ENCODE peak calls at places on chromosomes 7 and 10, in nine cellular contexts. One of them, this sample, is unnamed.

GRCh38 chr10:99232357-99232999 is 3.2 kb downstream of the HPSE2 start:
- DNase-seq in Panc1: no peak
- DNase-seq in WTC11: peak
- DNase-seq in AG04450: no peak
- DNase-seq in RWPE1: no peak
- DNase-seq in upper lobe of left lung: no peak
- DNase-seq in GM20000: peak
- DNase-seq in heart right ventricle: no peak
- DNase-seq in left lung: no peak
- DNase-seq in this sample: no peak

GRCh38 chr10:116385994-116386809 is 41.4 kb upstream of the PNLIPRP3 start:
- DNase-seq in Panc1: peak
- DNase-seq in WTC11: no peak
- DNase-seq in AG04450: no peak
- DNase-seq in RWPE1: peak
- DNase-seq in upper lobe of left lung: no peak
- DNase-seq in GM20000: no peak
- DNase-seq in heart right ventricle: no peak
- DNase-seq in left lung: no peak
- DNase-seq in this sample: no peak

GRCh38 chr10:132706701-132707100 is 79.2 kb downstream of the NKX6-2 start:
- DNase-seq in Panc1: no peak
- DNase-seq in WTC11: peak
- DNase-seq in AG04450: no peak
- DNase-seq in RWPE1: no peak
- DNase-seq in upper lobe of left lung: no peak
- DNase-seq in GM20000: no peak
- DNase-seq in heart right ventricle: peak
- DNase-seq in left lung: no peak
- DNase-seq in this sample: no peak

GRCh38 chr7:24907311-24907886 is 72.6 kb downstream of the OSBPL3 start:
- DNase-seq in Panc1: peak
- DNase-seq in WTC11: no peak
- DNase-seq in AG04450: no peak
- DNase-seq in RWPE1: peak
- DNase-seq in upper lobe of left lung: no peak
- DNase-seq in GM20000: no peak
- DNase-seq in heart right ventricle: no peak
- DNase-seq in left lung: no peak
- DNase-seq in this sample: no peak

GRCh38 chr10:49359349-49360231 is 36.3 kb downstream of the DRGX start:
- DNase-seq in Panc1: no peak
- DNase-seq in WTC11: peak
- DNase-seq in AG04450: no peak
- DNase-seq in RWPE1: no peak
- DNase-seq in upper lobe of left lung: no peak
- DNase-seq in GM20000: no peak
- DNase-seq in heart right ventricle: peak
- DNase-seq in left lung: no peak
- DNase-seq in this sample: no peak

GRCh38 chr7:128431221-128431620 is 21.4 kb upstream of the IMPDH1 start:
- DNase-seq in Panc1: no peak
- DNase-seq in WTC11: peak
- DNase-seq in AG04450: no peak
- DNase-seq in RWPE1: no peak
- DNase-seq in upper lobe of left lung: peak
- DNase-seq in GM20000: no peak
- DNase-seq in heart right ventricle: no peak
- DNase-seq in left lung: no peak
- DNase-seq in this sample: no peak

GRCh38 chr7:70143089-70144044 is 545.1 kb downstream of the AUTS2 start:
- DNase-seq in Panc1: no peak
- DNase-seq in WTC11: no peak
- DNase-seq in AG04450: no peak
- DNase-seq in RWPE1: no peak
- DNase-seq in upper lobe of left lung: no peak
- DNase-seq in GM20000: no peak
- DNase-seq in heart right ventricle: no peak
- DNase-seq in left lung: no peak
- DNase-seq in this sample: no peak

GRCh38 chr10:117318909-117319308 is 56.3 kb downstream of the PDZD8 start:
- DNase-seq in Panc1: no peak
- DNase-seq in WTC11: no peak
- DNase-seq in AG04450: no peak
- DNase-seq in RWPE1: peak
- DNase-seq in upper lobe of left lung: no peak
- DNase-seq in GM20000: no peak
- DNase-seq in heart right ventricle: no peak
- DNase-seq in left lung: no peak
- DNase-seq in this sample: no peak

GRCh38 chr7:136074840-136075239 is 97.7 kb upstream of the MTPN start:
- DNase-seq in Panc1: no peak
- DNase-seq in WTC11: no peak
- DNase-seq in AG04450: no peak
- DNase-seq in RWPE1: no peak
- DNase-seq in upper lobe of left lung: no peak
- DNase-seq in GM20000: no peak
- DNase-seq in heart right ventricle: no peak
- DNase-seq in left lung: no peak
- DNase-seq in this sample: no peak

GRCh38 chr7:24842449-24843241 is 85.4 kb upstream of the GSDME start:
- DNase-seq in Panc1: no peak
- DNase-seq in WTC11: no peak
- DNase-seq in AG04450: no peak
- DNase-seq in RWPE1: no peak
- DNase-seq in upper lobe of left lung: no peak
- DNase-seq in GM20000: peak
- DNase-seq in heart right ventricle: no peak
- DNase-seq in left lung: no peak
- DNase-seq in this sample: no peak

GRCh38 chr7:76047305-76047810 is 442 bp downstream of the STYXL1 start:
- DNase-seq in Panc1: no peak
- DNase-seq in WTC11: no peak
- DNase-seq in AG04450: no peak
- DNase-seq in RWPE1: peak
- DNase-seq in upper lobe of left lung: no peak
- DNase-seq in GM20000: peak
- DNase-seq in heart right ventricle: no peak
- DNase-seq in left lung: no peak
- DNase-seq in this sample: no peak

GRCh38 chr10:51000976-51001375 is 73.3 kb upstream of the PRKG1 start:
- DNase-seq in Panc1: no peak
- DNase-seq in WTC11: no peak
- DNase-seq in AG04450: no peak
- DNase-seq in RWPE1: no peak
- DNase-seq in upper lobe of left lung: no peak
- DNase-seq in GM20000: no peak
- DNase-seq in heart right ventricle: no peak
- DNase-seq in left lung: no peak
- DNase-seq in this sample: no peak

GRCh38 chr7:2398506-2398905 is 4.9 kb upstream of the CHST12 start:
- DNase-seq in Panc1: no peak
- DNase-seq in WTC11: no peak
- DNase-seq in AG04450: no peak
- DNase-seq in RWPE1: no peak
- DNase-seq in upper lobe of left lung: no peak
- DNase-seq in GM20000: no peak
- DNase-seq in heart right ventricle: no peak
- DNase-seq in left lung: no peak
- DNase-seq in this sample: no peak

GRCh38 chr7:101733713-101734475 is 83.5 kb upstream of the CUX1 start:
- DNase-seq in Panc1: no peak
- DNase-seq in WTC11: peak
- DNase-seq in AG04450: no peak
- DNase-seq in RWPE1: no peak
- DNase-seq in upper lobe of left lung: peak
- DNase-seq in GM20000: peak
- DNase-seq in heart right ventricle: peak
- DNase-seq in left lung: peak
- DNase-seq in this sample: no peak

GRCh38 chr7:2272031-2272430 is 30.0 kb downstream of the NUDT1 start:
- DNase-seq in Panc1: no peak
- DNase-seq in WTC11: no peak
- DNase-seq in AG04450: no peak
- DNase-seq in RWPE1: no peak
- DNase-seq in upper lobe of left lung: no peak
- DNase-seq in GM20000: no peak
- DNase-seq in heart right ventricle: no peak
- DNase-seq in left lung: no peak
- DNase-seq in this sample: no peak

GRCh38 chr7:156656598-156656997 is 16.0 kb downstream of the RNF32 start:
- DNase-seq in Panc1: no peak
- DNase-seq in WTC11: no peak
- DNase-seq in AG04450: no peak
- DNase-seq in RWPE1: no peak
- DNase-seq in upper lobe of left lung: no peak
- DNase-seq in GM20000: no peak
- DNase-seq in heart right ventricle: no peak
- DNase-seq in left lung: no peak
- DNase-seq in this sample: no peak

GRCh38 chr7:90458104-90458503 is 11.3 kb upstream of the PTTG1IP2 start:
- DNase-seq in Panc1: no peak
- DNase-seq in WTC11: no peak
- DNase-seq in AG04450: no peak
- DNase-seq in RWPE1: no peak
- DNase-seq in upper lobe of left lung: no peak
- DNase-seq in GM20000: no peak
- DNase-seq in heart right ventricle: no peak
- DNase-seq in left lung: no peak
- DNase-seq in this sample: no peak

DNA sequence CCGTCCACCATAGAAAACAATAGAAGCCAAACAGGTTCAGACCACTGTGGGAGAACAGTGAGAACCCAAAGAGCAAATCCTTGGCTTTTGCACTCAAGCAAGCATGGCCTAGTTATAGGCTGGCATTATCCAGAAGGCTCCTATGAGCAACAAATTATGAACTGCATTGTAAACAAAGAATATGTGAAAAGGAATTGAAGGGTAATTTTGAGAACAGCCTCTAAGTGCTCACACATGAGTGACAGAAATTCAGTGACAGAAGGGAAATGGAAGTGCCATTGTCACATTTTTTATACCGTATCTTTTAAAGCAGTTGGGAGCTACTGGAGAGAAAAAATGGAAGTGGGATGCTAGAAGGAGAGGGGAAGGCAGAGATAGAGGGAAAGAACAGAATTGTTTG is 114.2 kb downstream of the MACC1 start:
- DNase-seq in Panc1: no peak
- DNase-seq in WTC11: no peak
- DNase-seq in AG04450: no peak
- DNase-seq in RWPE1: no peak
- DNase-seq in upper lobe of left lung: no peak
- DNase-seq in GM20000: no peak
- DNase-seq in heart right ventricle: no peak
- DNase-seq in left lung: no peak
- DNase-seq in this sample: no peak
- TF ChIP-seq CTCF in Panc1: no peak
- TF ChIP-seq CTCF in WTC11: no peak
- TF ChIP-seq CTCF in AG04450: no peak
- TF ChIP-seq CTCF in RWPE1: no peak
- TF ChIP-seq CTCF in upper lobe of left lung: no peak
- TF ChIP-seq CTCF in GM20000: no peak
- TF ChIP-seq CTCF in heart right ventricle: no peak
- TF ChIP-seq CTCF in left lung: no peak
- TF ChIP-seq CTCF in this sample: no peak

GRCh38 chr7:46131916-46132795 is 211.1 kb upstream of the IGFBP3 start:
- DNase-seq in Panc1: no peak
- DNase-seq in WTC11: peak
- DNase-seq in AG04450: no peak
- DNase-seq in RWPE1: no peak
- DNase-seq in upper lobe of left lung: no peak
- DNase-seq in GM20000: no peak
- DNase-seq in heart right ventricle: no peak
- DNase-seq in left lung: no peak
- DNase-seq in this sample: no peak
- TF ChIP-seq CTCF in Panc1: peak
- TF ChIP-seq CTCF in WTC11: no peak
- TF ChIP-seq CTCF in AG04450: peak
- TF ChIP-seq CTCF in RWPE1: no peak
- TF ChIP-seq CTCF in upper lobe of left lung: no peak
- TF ChIP-seq CTCF in GM20000: no peak
- TF ChIP-seq CTCF in heart right ventricle: peak
- TF ChIP-seq CTCF in left lung: no peak
- TF ChIP-seq CTCF in this sample: no peak

DNA sequence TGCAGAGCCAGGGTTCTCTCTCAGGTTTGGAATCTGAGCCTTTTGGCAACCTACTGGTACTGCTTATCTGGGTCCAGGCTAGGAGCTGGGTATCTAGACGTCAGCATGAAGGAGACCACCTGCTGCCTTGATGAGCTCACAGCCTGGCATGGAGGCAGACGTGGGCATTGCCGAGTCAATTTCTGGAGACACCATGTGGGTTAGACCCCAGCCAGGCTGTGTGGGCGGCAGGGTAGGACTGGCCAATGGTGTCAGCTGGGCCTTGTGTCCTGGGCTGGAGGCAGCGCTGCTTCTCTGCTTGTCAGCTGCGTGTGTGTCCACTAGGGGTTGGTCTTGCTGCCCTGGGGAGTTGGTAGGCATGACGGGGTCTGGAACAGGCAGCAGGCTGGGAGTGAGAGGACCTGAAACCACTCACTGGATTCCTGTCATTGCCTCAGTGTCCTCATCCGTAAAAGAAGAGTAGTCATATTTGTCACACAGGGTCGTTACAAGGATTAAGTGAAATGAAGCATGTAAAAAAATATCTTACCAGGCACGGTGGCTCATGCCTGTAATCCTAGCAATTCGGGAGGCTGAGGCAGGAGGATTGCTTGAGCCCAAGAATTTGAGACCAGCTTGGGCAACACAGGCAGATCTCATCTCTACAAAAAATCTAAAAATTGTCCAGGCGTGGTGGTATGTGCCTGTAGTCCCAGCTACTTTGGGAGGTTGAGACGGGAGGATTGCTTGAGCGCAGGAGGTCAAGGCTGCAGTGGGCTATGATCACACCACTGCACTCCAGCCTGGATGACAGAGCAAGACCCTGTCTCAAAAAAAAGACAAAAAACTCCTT is 31.7 kb upstream of the ANKRD2 start:
- DNase-seq in Panc1: no peak
- DNase-seq in WTC11: peak
- DNase-seq in AG04450: no peak
- DNase-seq in RWPE1: no peak
- DNase-seq in upper lobe of left lung: no peak
- DNase-seq in GM20000: no peak
- DNase-seq in heart right ventricle: no peak
- DNase-seq in left lung: peak
- DNase-seq in this sample: no peak
- TF ChIP-seq CTCF in Panc1: no peak
- TF ChIP-seq CTCF in WTC11: no peak
- TF ChIP-seq CTCF in AG04450: no peak
- TF ChIP-seq CTCF in RWPE1: no peak
- TF ChIP-seq CTCF in upper lobe of left lung: no peak
- TF ChIP-seq CTCF in GM20000: no peak
- TF ChIP-seq CTCF in heart right ventricle: no peak
- TF ChIP-seq CTCF in left lung: no peak
- TF ChIP-seq CTCF in this sample: no peak

DNA sequence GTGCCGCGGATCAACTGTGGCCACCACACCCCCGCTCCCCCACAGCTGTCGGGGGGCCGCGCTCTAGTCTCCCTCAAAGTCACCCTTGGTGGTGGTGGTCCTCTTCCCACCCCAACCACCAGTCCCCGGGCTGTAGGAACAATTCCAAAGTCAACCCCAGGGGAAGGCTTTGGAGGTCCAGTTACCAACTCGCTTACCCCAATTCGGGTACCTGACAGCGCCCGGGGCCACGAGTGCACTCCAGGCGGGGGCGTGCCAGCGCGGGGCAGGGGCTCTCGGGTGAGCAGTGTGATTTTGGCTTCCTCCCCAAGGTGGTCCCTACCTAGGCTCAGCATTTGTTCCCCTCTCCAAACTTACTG is 584 bp upstream of the ZMIZ1 start:
- DNase-seq in Panc1: no peak
- DNase-seq in WTC11: no peak
- DNase-seq in AG04450: no peak
- DNase-seq in RWPE1: no peak
- DNase-seq in upper lobe of left lung: no peak
- DNase-seq in GM20000: no peak
- DNase-seq in heart right ventricle: no peak
- DNase-seq in left lung: no peak
- DNase-seq in this sample: no peak
- TF ChIP-seq CTCF in Panc1: peak
- TF ChIP-seq CTCF in WTC11: peak
- TF ChIP-seq CTCF in AG04450: no peak
- TF ChIP-seq CTCF in RWPE1: no peak
- TF ChIP-seq CTCF in upper lobe of left lung: no peak
- TF ChIP-seq CTCF in GM20000: no peak
- TF ChIP-seq CTCF in heart right ventricle: no peak
- TF ChIP-seq CTCF in left lung: no peak
- TF ChIP-seq CTCF in this sample: no peak